ENCODE peak calls at places on chromosomes 3 and 15, in seven cellular contexts. S, E, L, D, F, B and Z are unnamed samples. For H3K36me3, the result is how much of the 10 kb centered on the place peaks cover.

GRCh38 chr15:91890614-91891013 is 37.1 kb downstream of the SLCO3A1 start:
- DNase-seq in E (no peak), S (no peak), B (no peak), F (no peak), D (no peak), L (no peak), Z (peak)

GRCh38 chr15:96352594-96353377 is 22.3 kb downstream of the NR2F2 start:
- DNase-seq in L (no peak), S (no peak), F (peak), B (no peak), D (no peak), E (no peak), Z (no peak)

GRCh38 chr15:37095993-37096877 is 4.1 kb downstream of the MEIS2 start:
- DNase-seq in S (no peak), F (no peak), L (no peak), D (no peak), E (no peak), B (no peak), Z (peak)

GRCh38 chr3:86149054-86149453 is 841.9 kb downstream of the VGLL3 start:
- DNase-seq in D (no peak), F (no peak), S (no peak), L (no peak), B (no peak), E (no peak), Z (no peak)

GRCh38 chr15:55230953-55231352 is 34.2 kb upstream of the RSL24D1 start:
- DNase-seq in L (no peak), S (no peak), B (no peak), F (no peak), D (no peak), E (no peak), Z (no peak)

GRCh38 chr15:78944202-78944625 is 632 bp downstream of the CTSH start:
- DNase-seq in D (no peak), L (no peak), B (no peak), S (no peak), F (no peak), E (no peak), Z (peak)

GRCh38 chr15:27871078-27871695 is 227.9 kb downstream of the OCA2 start:
- DNase-seq in D (no peak), L (no peak), E (no peak), B (no peak), F (no peak), S (no peak), Z (no peak)

GRCh38 chr3:122151480-122151879 is 32.0 kb upstream of the CASR start:
- DNase-seq in D (no peak), E (no peak), B (no peak), F (no peak), L (no peak), S (no peak), Z (no peak)

GRCh38 chr3:42376397-42376798 is 34.0 kb downstream of the LYZL4 start:
- DNase-seq in D (peak), L (no peak), F (peak), E (peak), S (no peak), B (peak), Z (peak)

GRCh38 chr3:116939550-116939949 is 230.0 kb downstream of the TUSC7 start:
- DNase-seq in D (no peak), L (no peak), B (no peak), E (no peak), F (no peak), S (no peak), Z (no peak)

GRCh38 chr15:76337739-76338554 is 1.4 kb downstream of the ISL2 start:
- DNase-seq in B (no peak), D (no peak), F (no peak), S (no peak), E (no peak), L (no peak), Z (no peak)

GRCh38 chr15:22966321-22967083 is 13.7 kb downstream of the CYFIP1 start:
- DNase-seq in S (no peak), B (no peak), F (no peak), D (no peak), L (no peak), E (no peak), Z (no peak)

GRCh38 chr15:99154271-99154670 is 49.4 kb downstream of the SYNM start:
- DNase-seq in B (no peak), L (no peak), E (no peak), S (no peak), D (no peak), F (no peak), Z (no peak)

GRCh38 chr15:64894395-64895056 is 17.2 kb upstream of the ANKDD1A start:
- DNase-seq in B (peak), L (no peak), D (no peak), S (no peak), E (no peak), F (no peak), Z (peak)

GRCh38 chr3:17740703-17741102 is 1.7 kb downstream of the TBC1D5 start:
- DNase-seq in D (no peak), E (no peak), F (peak), S (no peak), B (no peak), L (no peak), Z (no peak)

GRCh38 chr15:87752250-87752951 is 504.1 kb downstream of the NTRK3 start:
- DNase-seq in F (peak), B (no peak), L (no peak), S (no peak), D (peak), E (no peak), Z (no peak)

GRCh38 chr3:72633534-72633933 is 214.7 kb downstream of the SHQ1 start:
- DNase-seq in L (no peak), B (no peak), S (no peak), E (no peak), F (no peak), D (no peak), Z (no peak)

GRCh38 chr15:87326274-87326673 is 930.3 kb downstream of the NTRK3 start:
- DNase-seq in S (no peak), F (no peak), L (no peak), B (no peak), E (no peak), D (no peak), Z (no peak)

GRCh38 chr3:182795383-182795782 is 2.1 kb downstream of the ATP11B start:
- DNase-seq in L (no peak), D (no peak), S (no peak), E (no peak), B (no peak), F (no peak), Z (no peak)

GRCh38 chr3:196585044-196585757 is 16.7 kb downstream of the FBXO45 start:
- DNase-seq in D (no peak), F (no peak), E (no peak), L (no peak), B (no peak), S (no peak), Z (no peak)

GRCh38 chr3:177683619-177684018 is 486.3 kb upstream of the TBL1XR1 start:
- DNase-seq in D (no peak), S (no peak), B (no peak), F (no peak), E (no peak), L (no peak), Z (no peak)

GRCh38 chr3:42853739-42854302 is 21.9 kb downstream of the CYP8B1 start:
- DNase-seq in F (no peak), D (no peak), E (no peak), S (no peak), B (no peak), L (no peak), Z (no peak)

GRCh38 chr3:61345020-61345419 is 93.8 kb upstream of the FHIT start:
- DNase-seq in L (no peak), D (no peak), F (no peak), E (no peak), S (no peak), B (no peak), Z (no peak)

GRCh38 chr3:126002189-126002588 is 33.2 kb downstream of the ROPN1B start:
- DNase-seq in E (no peak), S (no peak), F (no peak), L (no peak), D (no peak), B (no peak), Z (no peak)

GRCh38 chr3:76997733-76998132 is 42.2 kb upstream of the ROBO2 start:
- DNase-seq in S (no peak), L (no peak), B (no peak), E (no peak), F (no peak), D (no peak), Z (no peak)

GRCh38 chr15:73813071-73813470 is 59.9 kb upstream of the INSYN1 start:
- DNase-seq in F (no peak), S (no peak), B (no peak), L (no peak), D (no peak), E (no peak), Z (no peak)

GRCh38 chr3:9508781-9509180 is 44.8 kb downstream of the LHFPL4 start:
- DNase-seq in L (no peak), F (no peak), E (no peak), S (no peak), D (no peak), B (no peak), Z (no peak)

GRCh38 chr3:9512456-9513045 is 41.1 kb downstream of the LHFPL4 start:
- DNase-seq in D (no peak), E (no peak), L (no peak), S (no peak), B (no peak), F (no peak), Z (no peak)

GRCh38 chr3:9514956-9515355 is 38.7 kb downstream of the LHFPL4 start:
- DNase-seq in L (no peak), F (no peak), B (no peak), S (no peak), D (no peak), E (no peak), Z (no peak)

GRCh38 chr3:9514306-9514705 is 39.3 kb downstream of the LHFPL4 start:
- DNase-seq in E (no peak), L (no peak), S (no peak), F (no peak), B (no peak), D (no peak), Z (no peak)
- H3K36me3 ChIP-seq in E (under half), L (under half), S (under half), F (under half), B (under half), D (under half), Z (under half)

GRCh38 chr3:184172681-184173373 is 1.8 kb upstream of the AP2M1 start:
- DNase-seq in S (no peak), D (peak), B (no peak), L (no peak), E (no peak), F (peak), Z (no peak)

GRCh38 chr3:184167786-184168185 is 6.9 kb upstream of the AP2M1 start:
- DNase-seq in L (no peak), B (no peak), D (no peak), F (no peak), S (no peak), E (no peak), Z (no peak)

GRCh38 chr3:184168363-184169120 is 6.1 kb upstream of the AP2M1 start:
- DNase-seq in D (no peak), B (no peak), F (peak), S (no peak), L (no peak), E (peak), Z (no peak)

GRCh38 chr3:184171562-184171961 is 3.1 kb upstream of the AP2M1 start:
- DNase-seq in F (peak), S (no peak), E (no peak), L (no peak), D (no peak), B (no peak), Z (no peak)

DNA sequence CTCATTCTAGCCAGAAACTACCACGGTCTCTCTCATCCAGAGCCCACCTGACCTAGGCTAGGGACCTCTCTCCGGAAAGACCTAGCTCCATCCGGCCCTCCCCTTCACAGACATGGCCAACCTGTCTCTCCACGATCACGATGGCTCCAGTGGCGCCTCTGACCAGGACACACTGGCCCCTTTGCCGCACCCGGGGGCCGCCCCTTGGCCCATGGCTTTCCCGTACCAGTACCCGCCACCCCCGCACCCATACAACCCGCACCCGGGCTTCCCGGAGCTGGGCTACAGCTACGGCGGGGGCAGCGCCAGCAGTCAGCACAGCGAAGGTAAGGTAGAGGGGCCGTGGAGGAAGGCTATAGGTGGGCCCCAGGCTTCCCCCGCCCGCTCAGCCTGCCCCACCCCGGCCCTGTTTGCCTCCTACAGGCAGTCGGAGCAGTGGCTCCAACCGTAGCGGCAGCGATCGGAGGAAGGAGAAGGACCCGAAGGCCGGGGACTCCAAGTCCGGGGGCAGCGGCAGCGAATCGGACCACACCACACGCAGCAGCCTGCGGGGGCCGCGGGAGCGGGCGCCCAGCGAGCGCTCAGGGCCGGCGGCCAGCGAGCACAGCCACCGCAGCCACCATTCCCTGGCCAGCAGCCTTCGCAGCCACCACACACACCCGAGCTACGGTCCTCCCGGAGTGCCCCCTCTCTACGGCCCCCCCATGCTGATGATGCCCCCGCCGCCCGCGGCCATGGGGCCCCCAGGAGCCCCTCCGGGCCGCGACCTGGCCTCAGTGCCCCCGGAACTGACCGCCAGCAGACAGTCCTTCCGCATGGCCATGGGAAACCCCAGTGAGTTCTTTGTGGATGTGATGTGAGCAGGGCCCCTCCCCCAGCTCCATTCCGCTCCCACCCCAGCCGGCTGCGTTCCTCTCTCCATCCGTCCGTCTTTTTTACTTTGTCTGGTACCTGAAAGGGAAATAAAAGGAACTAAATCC is 4.5 kb upstream of the AP2M1 start:
- DNase-seq in D (no peak), E (no peak), F (no peak), B (no peak), S (no peak), L (peak), Z (no peak)
- H3K36me3 ChIP-seq in D (under half), E (half or more), F (half or more), B (half or more), S (half or more), L (half or more), Z (under half)

GRCh38 chr3:193656878-193657282 is 63.9 kb downstream of the OPA1 start:
- DNase-seq in L (no peak), D (no peak), B (no peak), E (no peak), S (no peak), F (no peak), Z (no peak)
- H3K36me3 ChIP-seq in L (half or more), D (under half), B (half or more), E (half or more), S (under half), F (under half), Z (under half)

GRCh38 chr3:193662757-193663322 is 69.8 kb downstream of the OPA1 start:
- DNase-seq in F (no peak), E (no peak), S (no peak), L (no peak), D (no peak), B (no peak), Z (no peak)
- H3K36me3 ChIP-seq in F (under half), E (half or more), S (under half), L (half or more), D (under half), B (half or more), Z (under half)

GRCh38 chr3:139378587-139378986 is 10.9 kb downstream of the COPB2 start:
- DNase-seq in L (no peak), B (no peak), F (no peak), S (no peak), D (no peak), E (no peak), Z (no peak)

GRCh38 chr3:139377378-139377777 is 12.1 kb downstream of the COPB2 start:
- DNase-seq in S (no peak), E (no peak), F (no peak), B (no peak), D (no peak), L (no peak), Z (no peak)

GRCh38 chr3:139374099-139374498 is 15.3 kb downstream of the COPB2 start:
- DNase-seq in L (no peak), E (no peak), F (no peak), S (no peak), B (no peak), D (no peak), Z (no peak)
- H3K36me3 ChIP-seq in L (half or more), E (half or more), F (half or more), S (half or more), B (half or more), D (under half), Z (under half)

DNA sequence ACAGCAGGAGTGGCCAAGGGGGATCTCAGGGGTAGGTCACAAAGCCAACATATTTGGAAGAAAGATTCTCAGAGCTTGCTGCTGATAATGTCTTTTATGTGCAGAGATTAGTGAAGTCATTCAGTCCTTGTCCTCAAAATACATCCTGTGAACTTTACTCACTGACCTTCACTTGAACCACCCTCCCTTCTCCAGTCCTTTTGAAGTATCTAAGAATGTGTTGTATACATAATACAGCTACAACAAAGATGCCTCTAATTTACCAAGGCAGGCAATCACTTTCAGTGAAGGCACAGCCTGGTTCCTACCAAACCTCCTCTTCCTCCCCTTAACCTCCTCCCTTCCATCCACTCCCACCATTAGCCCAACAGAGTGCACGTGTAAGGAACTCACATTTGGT is 38.3 kb downstream of the ETV5 start:
- DNase-seq in L (no peak), F (no peak), S (no peak), B (no peak), D (no peak), E (no peak), Z (no peak)
- H3K36me3 ChIP-seq in L (under half), F (under half), S (under half), B (under half), D (under half), E (under half), Z (under half)